ENCODE peak calls at places on chromosomes 1 and 21, in eight cellular contexts. E, M, T, Y, L, H, N and R are unnamed samples.

GRCh38 chr1:186620951-186621350 is 59.3 kb downstream of the PTGS2 start:
- DNase-seq in L (no peak), E (no peak), N (no peak), Y (no peak), T (no peak), M (no peak), H (no peak), R (no peak)

GRCh38 chr1:205396972-205397616 is 24.8 kb downstream of the LEMD1 start:
- DNase-seq in L (no peak), Y (peak), E (no peak), H (no peak), T (no peak), M (no peak), N (peak), R (no peak)

GRCh38 chr1:220045356-220046051 is 801 bp downstream of the EPRS1 start:
- DNase-seq in H (no peak), E (no peak), M (no peak), N (no peak), Y (no peak), T (no peak), L (no peak), R (no peak)

GRCh38 chr1:192579319-192579738 is 3.8 kb downstream of the RGS1 start:
- DNase-seq in H (no peak), N (no peak), T (no peak), Y (peak), M (no peak), L (no peak), E (no peak), R (no peak)

GRCh38 chr1:30507391-30508174 is 215.8 kb downstream of the MATN1 start:
- DNase-seq in M (no peak), H (no peak), L (no peak), T (no peak), E (no peak), Y (no peak), N (no peak), R (no peak)

GRCh38 chr1:157948547-157949152 is 44.8 kb upstream of the KIRREL1 start:
- DNase-seq in E (no peak), M (no peak), H (no peak), T (peak), N (no peak), Y (peak), L (no peak), R (no peak)

GRCh38 chr1:9601942-9602793 is 13.5 kb downstream of the TMEM201 start:
- DNase-seq in T (no peak), E (no peak), Y (no peak), M (no peak), L (no peak), N (no peak), H (no peak), R (no peak)

GRCh38 chr1:224499204-224499603 is 64.6 kb upstream of the WDR26 start:
- DNase-seq in Y (no peak), M (no peak), T (no peak), E (no peak), H (no peak), N (no peak), L (no peak), R (no peak)

GRCh38 chr1:17527036-17527914 is 12.2 kb upstream of the ARHGEF10L start:
- DNase-seq in T (no peak), E (no peak), M (no peak), H (no peak), N (no peak), Y (no peak), L (no peak), R (no peak)

GRCh38 chr1:197149340-197149739 is 2.9 kb upstream of the ASPM start:
- DNase-seq in L (no peak), H (no peak), M (no peak), E (no peak), Y (no peak), T (no peak), N (no peak), R (no peak)

GRCh38 chr1:78032964-78033796 is 12.6 kb upstream of the GIPC2 start:
- DNase-seq in N (no peak), T (no peak), H (no peak), M (no peak), L (no peak), Y (no peak), E (no peak), R (no peak)

GRCh38 chr1:14215151-14215550 is 383.3 kb upstream of the KAZN start:
- DNase-seq in T (no peak), M (no peak), L (no peak), Y (no peak), N (no peak), E (no peak), H (no peak), R (no peak)

DNA sequence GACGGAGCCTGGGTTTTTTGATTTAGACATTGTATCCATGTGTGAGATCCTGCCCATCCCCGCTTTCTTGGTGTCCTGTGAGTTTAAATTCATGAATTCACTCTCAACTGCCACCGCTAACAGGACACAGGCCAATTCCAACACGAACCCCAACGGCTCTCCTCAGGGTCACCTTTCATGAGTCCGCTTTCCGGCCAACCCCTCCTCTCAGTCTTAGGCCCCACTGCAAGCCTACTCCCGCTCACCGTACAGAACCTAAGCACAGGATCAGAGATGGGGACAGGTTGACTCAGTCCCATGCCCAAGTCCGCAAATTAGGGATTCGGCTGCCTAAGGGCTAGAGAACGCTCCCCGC is 235 bp upstream of the SCP2 start:
- DNase-seq in T (no peak), L (no peak), M (no peak), H (no peak), E (no peak), Y (no peak), N (no peak), R (no peak)
- H3K4me3 ChIP-seq in T (peak), L (peak), M (peak), H (peak), E (peak), Y (peak), N (peak), R (peak)

DNA sequence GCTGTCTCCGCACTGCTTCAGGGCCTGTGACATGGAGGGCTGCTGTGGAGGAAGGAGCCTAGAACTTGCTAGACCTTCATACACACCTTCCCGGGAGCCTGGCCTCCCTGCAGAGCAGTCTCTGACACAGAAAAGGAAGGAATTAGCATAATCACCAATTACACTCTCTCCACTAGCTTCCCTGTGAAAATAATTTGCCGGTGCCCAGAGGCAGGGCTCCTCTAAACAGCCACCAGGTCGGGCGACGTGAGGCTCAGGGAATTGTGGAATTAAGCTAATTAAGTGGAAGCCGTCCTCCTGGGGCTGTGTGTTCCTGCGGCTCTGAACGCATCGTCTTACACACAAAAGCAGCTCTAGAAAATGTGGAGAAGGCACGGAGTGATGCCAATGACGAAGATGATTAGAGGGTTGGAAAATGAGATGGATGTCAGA is 82.6 kb downstream of the NENF start:
- DNase-seq in N (no peak), T (no peak), E (no peak), M (no peak), Y (peak), L (no peak), H (no peak), R (no peak)
- H3K4me3 ChIP-seq in N (no peak), T (peak), E (peak), M (no peak), Y (no peak), L (no peak), H (peak), R (peak)

GRCh38 chr21:25788677-25789076 is 53.9 kb downstream of the GABPA start:
- DNase-seq in Y (no peak), H (no peak), M (no peak), L (no peak), N (no peak), E (no peak), T (no peak), R (no peak)

GRCh38 chr21:25791321-25791720 is 56.5 kb downstream of the GABPA start:
- DNase-seq in L (no peak), M (no peak), T (no peak), E (no peak), Y (no peak), H (no peak), N (no peak), R (no peak)

GRCh38 chr21:25790122-25790951 is 55.6 kb downstream of the GABPA start:
- DNase-seq in T (peak), L (no peak), N (no peak), H (no peak), Y (peak), E (no peak), M (no peak), R (no peak)
- H3K4me3 ChIP-seq in T (peak), L (peak), N (peak), H (peak), Y (no peak), E (peak), M (peak), R (peak)

DNA sequence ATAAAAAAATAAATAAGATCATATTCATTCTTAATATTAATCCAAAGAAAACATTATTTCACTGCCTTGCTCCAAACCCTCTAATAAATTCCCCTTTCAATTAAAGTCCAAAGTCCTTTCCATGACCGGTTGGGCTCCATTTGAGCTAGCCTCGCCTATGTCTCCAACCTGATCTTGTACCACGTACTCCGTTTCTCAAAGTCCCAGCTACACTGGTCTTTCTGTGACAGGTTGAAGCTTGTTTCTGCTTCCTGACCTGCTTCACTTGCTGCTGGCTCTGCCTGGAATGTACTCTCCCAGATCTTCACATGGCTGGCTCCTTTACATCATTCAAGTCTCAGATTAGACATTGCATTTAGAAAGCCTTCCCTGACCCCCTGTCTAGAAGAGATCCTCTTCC is 16.4 kb downstream of the RPL5 start:
- DNase-seq in E (no peak), L (no peak), M (no peak), H (no peak), T (no peak), N (no peak), Y (no peak), R (no peak)
- H3K4me3 ChIP-seq in E (no peak), L (no peak), M (no peak), H (no peak), T (no peak), N (no peak), Y (no peak), R (no peak)

GRCh38 chr1:36583080-36583479 is 100.4 kb upstream of the CSF3R start:
- DNase-seq in E (no peak), H (no peak), N (no peak), M (no peak), Y (no peak), L (no peak), T (no peak), R (no peak)
- H3K4me3 ChIP-seq in E (no peak), H (no peak), N (no peak), M (no peak), Y (no peak), L (no peak), T (no peak), R (no peak)

DNA sequence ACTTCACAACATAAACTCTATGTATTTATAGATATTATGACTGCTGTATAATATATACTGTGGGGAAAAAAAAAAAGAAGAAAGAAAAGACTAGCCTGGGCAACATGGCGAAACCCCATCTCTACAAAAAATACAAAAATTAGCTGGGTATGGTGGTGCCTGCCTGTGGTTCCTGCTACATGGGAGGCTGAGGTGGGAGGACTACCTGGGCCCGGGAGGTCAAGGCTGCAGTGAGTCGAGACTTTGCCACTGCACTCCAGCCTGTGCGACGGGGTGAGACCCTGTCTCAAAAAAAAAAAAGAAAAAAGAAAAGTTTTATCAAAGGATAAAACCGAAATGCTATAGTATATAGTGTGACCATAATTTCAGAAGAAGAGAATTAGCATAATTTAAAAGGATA is 2.7 kb downstream of the EXOC8 start:
- DNase-seq in L (no peak), T (no peak), M (no peak), N (no peak), Y (no peak), E (no peak), H (no peak), R (no peak)
- H3K4me3 ChIP-seq in L (peak), T (peak), M (no peak), N (peak), Y (peak), E (peak), H (peak), R (peak)

GRCh38 chr1:26023826-26024225 is 2.3 kb downstream of the EXTL1 start:
- DNase-seq in L (no peak), E (no peak), T (no peak), Y (no peak), H (no peak), N (no peak), M (no peak), R (no peak)
- H3K4me3 ChIP-seq in L (no peak), E (no peak), T (peak), Y (no peak), H (no peak), N (no peak), M (no peak), R (no peak)

GRCh38 chr1:172935062-172935592 is 115.6 kb downstream of the TNFSF18 start:
- DNase-seq in H (no peak), N (no peak), L (no peak), T (no peak), M (no peak), Y (no peak), E (no peak), R (no peak)

GRCh38 chr1:172936088-172936487 is 114.7 kb downstream of the TNFSF18 start:
- DNase-seq in E (no peak), Y (no peak), T (no peak), M (no peak), N (no peak), H (no peak), L (no peak), R (no peak)

GRCh38 chr1:172932981-172933380 is 117.8 kb downstream of the TNFSF18 start:
- DNase-seq in Y (no peak), M (no peak), N (no peak), E (no peak), H (no peak), T (no peak), L (no peak), R (no peak)

GRCh38 chr1:172931846-172932245 is 118.9 kb downstream of the TNFSF18 start:
- DNase-seq in E (no peak), H (no peak), L (no peak), T (no peak), M (no peak), N (no peak), Y (no peak), R (no peak)

GRCh38 chr1:172934417-172934762 is 116.4 kb downstream of the TNFSF18 start:
- DNase-seq in E (no peak), N (no peak), T (no peak), M (no peak), L (no peak), Y (no peak), H (no peak), R (no peak)
- H3K4me3 ChIP-seq in E (no peak), N (no peak), T (no peak), M (no peak), L (no peak), Y (no peak), H (no peak), R (no peak)

GRCh38 chr21:34022557-34023335 is 50.6 kb upstream of the MRPS6 start:
- DNase-seq in E (peak), H (no peak), N (no peak), T (no peak), Y (peak), L (peak), M (no peak), R (no peak)

GRCh38 chr21:34021726-34022125 is 51.7 kb upstream of the MRPS6 start:
- DNase-seq in H (no peak), M (no peak), E (no peak), T (no peak), N (no peak), L (no peak), Y (no peak), R (no peak)

GRCh38 chr21:34019402-34019801 is 54.0 kb upstream of the MRPS6 start:
- DNase-seq in N (no peak), E (no peak), T (no peak), Y (no peak), H (no peak), L (no peak), M (no peak), R (no peak)

GRCh38 chr21:34020005-34020847 is 53.2 kb upstream of the MRPS6 start:
- DNase-seq in H (no peak), N (no peak), T (no peak), Y (no peak), L (no peak), E (no peak), M (no peak), R (no peak)

DNA sequence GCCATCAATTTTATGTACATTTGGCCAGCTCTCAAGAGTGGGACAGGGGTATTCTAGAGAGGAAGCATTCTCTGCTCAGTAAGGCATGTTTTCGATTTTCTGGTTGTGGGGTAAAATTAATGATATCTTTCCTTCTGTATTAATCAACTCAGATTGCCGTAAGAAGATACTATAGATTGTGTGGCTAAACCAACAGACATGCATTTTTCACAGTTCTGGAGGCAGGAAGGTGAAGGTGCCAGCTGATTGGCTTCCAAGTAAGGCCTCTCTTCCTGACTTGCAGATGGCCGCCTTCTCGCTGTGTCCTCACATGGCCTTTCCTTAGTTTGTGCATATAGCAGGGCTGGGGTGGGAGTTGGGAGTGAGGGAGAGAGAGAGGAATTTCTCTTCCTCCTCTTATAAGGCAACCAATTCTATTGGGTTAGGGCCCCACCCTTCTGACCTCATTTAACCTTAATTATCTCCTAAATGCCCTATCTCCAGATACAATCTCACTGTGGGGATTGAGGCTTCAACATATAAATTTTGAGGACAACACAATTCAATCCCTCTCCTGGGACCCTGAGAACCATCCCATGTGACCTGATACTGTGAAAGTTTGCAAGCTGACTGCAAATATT is 52.3 kb upstream of the MRPS6 start:
- DNase-seq in M (no peak), Y (no peak), L (no peak), H (no peak), T (no peak), N (no peak), E (no peak), R (no peak)
- H3K4me3 ChIP-seq in M (no peak), Y (no peak), L (no peak), H (no peak), T (no peak), N (no peak), E (no peak), R (no peak)

GRCh38 chr1:84297546-84298244 is 3.8 kb upstream of the SAMD13 start:
- DNase-seq in T (no peak), L (no peak), Y (no peak), H (no peak), N (no peak), M (no peak), E (no peak), R (no peak)

GRCh38 chr1:84298336-84298687 is 3.2 kb upstream of the SAMD13 start:
- DNase-seq in Y (peak), H (peak), E (peak), M (peak), L (peak), T (peak), N (no peak), R (no peak)

GRCh38 chr1:84291882-84292655 is 9.4 kb upstream of the SAMD13 start:
- DNase-seq in E (no peak), M (no peak), H (no peak), T (no peak), N (no peak), Y (no peak), L (no peak), R (no peak)

GRCh38 chr1:84298688-84299535 is 2.6 kb upstream of the SAMD13 start:
- DNase-seq in H (no peak), E (peak), T (peak), Y (peak), L (peak), N (no peak), M (peak), R (no peak)

DNA sequence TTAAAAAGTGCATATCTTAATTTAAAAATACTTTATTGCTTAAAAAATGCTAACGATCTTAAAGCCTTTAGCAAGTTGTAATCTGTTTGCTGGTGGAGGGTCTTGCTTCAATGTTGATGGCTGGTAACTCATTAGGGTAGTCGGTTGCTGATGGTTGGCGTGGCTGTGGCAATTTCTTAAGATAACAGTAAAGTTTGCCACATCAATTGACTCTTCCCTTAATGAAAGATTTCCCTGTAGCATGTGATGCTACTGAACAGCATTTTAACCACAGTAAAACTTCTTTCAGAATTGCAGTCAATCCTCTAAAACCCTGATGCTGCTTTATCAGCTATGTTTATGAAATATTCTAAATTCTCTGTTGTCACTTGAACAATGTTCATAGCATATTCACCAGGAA is 6.8 kb upstream of the SAMD13 start:
- DNase-seq in L (no peak), H (no peak), T (no peak), E (no peak), N (no peak), M (no peak), Y (no peak), R (no peak)
- H3K4me3 ChIP-seq in L (no peak), H (no peak), T (no peak), E (no peak), N (no peak), M (no peak), Y (no peak), R (no peak)